ENCODE peak calls at places on chromosome 3, in seven cellular contexts. One of them, this sample, is unnamed. For H3K36me3, the result is how much of the 10 kb centered on the place peaks cover.

GRCh38 chr3:176193032-176193698 is 1004.1 kb downstream of the TBL1XR1 start:
- DNase-seq in fibroblast of lung: no peak
- DNase-seq in SK-N-SH: no peak
- DNase-seq in aorta: no peak
- DNase-seq in lower lobe of right lung: no peak
- DNase-seq in neural progenitor cell: peak
- DNase-seq in HCT116: no peak
- DNase-seq in this sample: no peak

GRCh38 chr3:28322464-28322863 is 26.1 kb upstream of the ZCWPW2 start:
- DNase-seq in fibroblast of lung: peak
- DNase-seq in SK-N-SH: no peak
- DNase-seq in aorta: no peak
- DNase-seq in lower lobe of right lung: no peak
- DNase-seq in neural progenitor cell: no peak
- DNase-seq in HCT116: no peak
- DNase-seq in this sample: no peak

GRCh38 chr3:169664034-169664820 is 715 bp upstream of the MECOM start:
- DNase-seq in fibroblast of lung: no peak
- DNase-seq in SK-N-SH: peak
- DNase-seq in aorta: no peak
- DNase-seq in lower lobe of right lung: peak
- DNase-seq in neural progenitor cell: peak
- DNase-seq in HCT116: no peak
- DNase-seq in this sample: peak

GRCh38 chr3:161600185-161600584 is 103.6 kb downstream of the OTOL1 start:
- DNase-seq in fibroblast of lung: no peak
- DNase-seq in SK-N-SH: no peak
- DNase-seq in aorta: no peak
- DNase-seq in lower lobe of right lung: no peak
- DNase-seq in neural progenitor cell: no peak
- DNase-seq in HCT116: no peak
- DNase-seq in this sample: no peak

GRCh38 chr3:159171333-159171732 is 369.5 kb downstream of the MFSD1 start:
- DNase-seq in fibroblast of lung: no peak
- DNase-seq in SK-N-SH: no peak
- DNase-seq in aorta: no peak
- DNase-seq in lower lobe of right lung: no peak
- DNase-seq in neural progenitor cell: no peak
- DNase-seq in HCT116: no peak
- DNase-seq in this sample: no peak

GRCh38 chr3:65485826-65486592 is 552.7 kb downstream of the MAGI1 start:
- DNase-seq in fibroblast of lung: no peak
- DNase-seq in SK-N-SH: no peak
- DNase-seq in aorta: no peak
- DNase-seq in lower lobe of right lung: no peak
- DNase-seq in neural progenitor cell: no peak
- DNase-seq in HCT116: no peak
- DNase-seq in this sample: no peak

GRCh38 chr3:52120576-52121458 is 33.4 kb downstream of the POC1A start:
- DNase-seq in fibroblast of lung: no peak
- DNase-seq in SK-N-SH: no peak
- DNase-seq in aorta: peak
- DNase-seq in lower lobe of right lung: peak
- DNase-seq in neural progenitor cell: no peak
- DNase-seq in HCT116: no peak
- DNase-seq in this sample: peak

GRCh38 chr3:124966557-124967480 is 32.3 kb upstream of the MUC13 start:
- DNase-seq in fibroblast of lung: no peak
- DNase-seq in SK-N-SH: no peak
- DNase-seq in aorta: no peak
- DNase-seq in lower lobe of right lung: no peak
- DNase-seq in neural progenitor cell: no peak
- DNase-seq in HCT116: no peak
- DNase-seq in this sample: no peak

GRCh38 chr3:7720649-7721048 is 781.0 kb upstream of the LMCD1 start:
- DNase-seq in fibroblast of lung: no peak
- DNase-seq in SK-N-SH: no peak
- DNase-seq in aorta: no peak
- DNase-seq in lower lobe of right lung: no peak
- DNase-seq in neural progenitor cell: no peak
- DNase-seq in HCT116: no peak
- DNase-seq in this sample: no peak

GRCh38 chr3:138861755-138862333 is 27.1 kb upstream of the PIK3CB start:
- DNase-seq in fibroblast of lung: peak
- DNase-seq in SK-N-SH: no peak
- DNase-seq in aorta: no peak
- DNase-seq in lower lobe of right lung: no peak
- DNase-seq in neural progenitor cell: peak
- DNase-seq in HCT116: peak
- DNase-seq in this sample: peak

GRCh38 chr3:52123106-52123708 is 31.0 kb downstream of the POC1A start:
- DNase-seq in fibroblast of lung: peak
- DNase-seq in SK-N-SH: peak
- DNase-seq in aorta: peak
- DNase-seq in lower lobe of right lung: peak
- DNase-seq in neural progenitor cell: peak
- DNase-seq in HCT116: peak
- DNase-seq in this sample: peak

GRCh38 chr3:180199396-180199795 is 162.7 kb upstream of the PEX5L start:
- DNase-seq in fibroblast of lung: no peak
- DNase-seq in SK-N-SH: no peak
- DNase-seq in aorta: no peak
- DNase-seq in lower lobe of right lung: no peak
- DNase-seq in neural progenitor cell: no peak
- DNase-seq in HCT116: no peak
- DNase-seq in this sample: no peak

GRCh38 chr3:29475854-29476253 is 195.0 kb downstream of the RBMS3 start:
- DNase-seq in fibroblast of lung: no peak
- DNase-seq in SK-N-SH: no peak
- DNase-seq in aorta: no peak
- DNase-seq in lower lobe of right lung: no peak
- DNase-seq in neural progenitor cell: peak
- DNase-seq in HCT116: no peak
- DNase-seq in this sample: no peak

GRCh38 chr3:63727248-63727647 is 74.8 kb downstream of the SNTN start:
- DNase-seq in fibroblast of lung: peak
- DNase-seq in SK-N-SH: no peak
- DNase-seq in aorta: no peak
- DNase-seq in lower lobe of right lung: no peak
- DNase-seq in neural progenitor cell: no peak
- DNase-seq in HCT116: no peak
- DNase-seq in this sample: no peak

GRCh38 chr3:29525254-29525881 is 244.5 kb downstream of the RBMS3 start:
- DNase-seq in fibroblast of lung: peak
- DNase-seq in SK-N-SH: no peak
- DNase-seq in aorta: peak
- DNase-seq in lower lobe of right lung: no peak
- DNase-seq in neural progenitor cell: no peak
- DNase-seq in HCT116: no peak
- DNase-seq in this sample: no peak

GRCh38 chr3:45381168-45381852 is 7.1 kb upstream of the LARS2 start:
- DNase-seq in fibroblast of lung: no peak
- DNase-seq in SK-N-SH: no peak
- DNase-seq in aorta: no peak
- DNase-seq in lower lobe of right lung: no peak
- DNase-seq in neural progenitor cell: no peak
- DNase-seq in HCT116: no peak
- DNase-seq in this sample: no peak

GRCh38 chr3:102156426-102156825 is 278.4 kb upstream of the ZPLD1 start:
- DNase-seq in fibroblast of lung: peak
- DNase-seq in SK-N-SH: no peak
- DNase-seq in aorta: no peak
- DNase-seq in lower lobe of right lung: no peak
- DNase-seq in neural progenitor cell: no peak
- DNase-seq in HCT116: no peak
- DNase-seq in this sample: no peak

GRCh38 chr3:160804762-160805161 is 48.7 kb downstream of the PPM1L start:
- DNase-seq in fibroblast of lung: no peak
- DNase-seq in SK-N-SH: peak
- DNase-seq in aorta: peak
- DNase-seq in lower lobe of right lung: no peak
- DNase-seq in neural progenitor cell: no peak
- DNase-seq in HCT116: no peak
- DNase-seq in this sample: no peak

GRCh38 chr3:17360991-17361390 is 381.4 kb downstream of the TBC1D5 start:
- DNase-seq in fibroblast of lung: no peak
- DNase-seq in SK-N-SH: no peak
- DNase-seq in aorta: no peak
- DNase-seq in lower lobe of right lung: no peak
- DNase-seq in neural progenitor cell: no peak
- DNase-seq in HCT116: no peak
- DNase-seq in this sample: no peak

GRCh38 chr3:12509466-12509865 is 25.2 kb downstream of the TSEN2 start:
- DNase-seq in fibroblast of lung: no peak
- DNase-seq in SK-N-SH: no peak
- DNase-seq in aorta: no peak
- DNase-seq in lower lobe of right lung: no peak
- DNase-seq in neural progenitor cell: peak
- DNase-seq in HCT116: no peak
- DNase-seq in this sample: no peak

GRCh38 chr3:50264389-50264963 is 4.5 kb upstream of the SEMA3B start:
- DNase-seq in fibroblast of lung: peak
- DNase-seq in SK-N-SH: peak
- DNase-seq in aorta: peak
- DNase-seq in lower lobe of right lung: peak
- DNase-seq in neural progenitor cell: peak
- DNase-seq in HCT116: peak
- DNase-seq in this sample: no peak

GRCh38 chr3:18757476-18757875 is 332.3 kb upstream of the SATB1 start:
- DNase-seq in fibroblast of lung: no peak
- DNase-seq in SK-N-SH: no peak
- DNase-seq in aorta: no peak
- DNase-seq in lower lobe of right lung: no peak
- DNase-seq in neural progenitor cell: no peak
- DNase-seq in HCT116: no peak
- DNase-seq in this sample: no peak

GRCh38 chr3:87333393-87333892 is 57.1 kb upstream of the POU1F1 start:
- DNase-seq in fibroblast of lung: peak
- DNase-seq in SK-N-SH: no peak
- DNase-seq in aorta: no peak
- DNase-seq in lower lobe of right lung: no peak
- DNase-seq in neural progenitor cell: no peak
- DNase-seq in HCT116: peak
- DNase-seq in this sample: no peak

GRCh38 chr3:187743195-187744141 is 1.8 kb downstream of the BCL6 start:
- DNase-seq in fibroblast of lung: peak
- DNase-seq in SK-N-SH: no peak
- DNase-seq in aorta: peak
- DNase-seq in lower lobe of right lung: peak
- DNase-seq in neural progenitor cell: peak
- DNase-seq in HCT116: no peak
- DNase-seq in this sample: peak

GRCh38 chr3:168885028-168885427 is 778.5 kb downstream of the MECOM start:
- DNase-seq in fibroblast of lung: peak
- DNase-seq in SK-N-SH: no peak
- DNase-seq in aorta: no peak
- DNase-seq in lower lobe of right lung: no peak
- DNase-seq in neural progenitor cell: no peak
- DNase-seq in HCT116: no peak
- DNase-seq in this sample: no peak

GRCh38 chr3:180179562-180179961 is 142.8 kb upstream of the PEX5L start:
- DNase-seq in fibroblast of lung: no peak
- DNase-seq in SK-N-SH: no peak
- DNase-seq in aorta: no peak
- DNase-seq in lower lobe of right lung: no peak
- DNase-seq in neural progenitor cell: peak
- DNase-seq in HCT116: no peak
- DNase-seq in this sample: no peak

GRCh38 chr3:115790759-115791158 is 167.4 kb downstream of the GAP43 start:
- DNase-seq in fibroblast of lung: peak
- DNase-seq in SK-N-SH: peak
- DNase-seq in aorta: peak
- DNase-seq in lower lobe of right lung: no peak
- DNase-seq in neural progenitor cell: no peak
- DNase-seq in HCT116: peak
- DNase-seq in this sample: no peak

GRCh38 chr3:188901126-188901525 is 270.6 kb upstream of the TPRG1 start:
- DNase-seq in fibroblast of lung: peak
- DNase-seq in SK-N-SH: no peak
- DNase-seq in aorta: no peak
- DNase-seq in lower lobe of right lung: no peak
- DNase-seq in neural progenitor cell: no peak
- DNase-seq in HCT116: no peak
- DNase-seq in this sample: no peak

GRCh38 chr3:139117136-139117675 is 72.5 kb upstream of the PRR23C start:
- DNase-seq in fibroblast of lung: peak
- DNase-seq in SK-N-SH: no peak
- DNase-seq in aorta: no peak
- DNase-seq in lower lobe of right lung: no peak
- DNase-seq in neural progenitor cell: no peak
- DNase-seq in HCT116: no peak
- DNase-seq in this sample: no peak

DNA sequence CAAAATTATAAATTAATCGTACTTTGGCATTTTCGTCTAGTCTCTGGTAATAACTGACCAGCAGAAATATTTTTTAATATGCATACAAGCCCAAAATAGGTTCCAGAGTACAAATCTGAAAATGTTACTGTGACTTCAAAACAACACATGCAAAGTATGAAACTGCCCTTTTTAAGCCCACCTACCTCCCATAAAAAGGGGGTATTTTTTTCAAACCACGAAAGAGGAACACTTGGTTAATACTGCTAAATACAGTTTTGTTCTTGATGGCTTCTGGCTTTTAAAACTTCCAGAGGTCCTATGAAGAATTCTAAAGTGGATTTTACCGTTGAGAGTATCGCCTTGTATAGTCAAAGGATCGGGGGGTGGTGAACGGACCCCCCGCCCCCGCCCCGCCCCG is 610.7 kb downstream of the FOXP1 start:
- DNase-seq in fibroblast of lung: no peak
- DNase-seq in SK-N-SH: no peak
- DNase-seq in aorta: no peak
- DNase-seq in lower lobe of right lung: no peak
- DNase-seq in neural progenitor cell: no peak
- DNase-seq in HCT116: no peak
- DNase-seq in this sample: no peak
- H3K36me3 ChIP-seq in fibroblast of lung: under half
- H3K36me3 ChIP-seq in SK-N-SH: half or more
- H3K36me3 ChIP-seq in aorta: under half
- H3K36me3 ChIP-seq in lower lobe of right lung: half or more
- H3K36me3 ChIP-seq in neural progenitor cell: under half
- H3K36me3 ChIP-seq in HCT116: under half
- H3K36me3 ChIP-seq in this sample: half or more

GRCh38 chr3:174431717-174432116 is 427.4 kb upstream of the NAALADL2 start:
- DNase-seq in fibroblast of lung: peak
- DNase-seq in SK-N-SH: no peak
- DNase-seq in aorta: no peak
- DNase-seq in lower lobe of right lung: no peak
- DNase-seq in neural progenitor cell: no peak
- DNase-seq in HCT116: no peak
- DNase-seq in this sample: no peak
- H3K27ac ChIP-seq in fibroblast of lung: no peak
- H3K27ac ChIP-seq in SK-N-SH: no peak
- H3K27ac ChIP-seq in aorta: no peak
- H3K27ac ChIP-seq in lower lobe of right lung: no peak
- H3K27ac ChIP-seq in neural progenitor cell: no peak
- H3K27ac ChIP-seq in HCT116: no peak
- H3K27ac ChIP-seq in this sample: no peak

GRCh38 chr3:122410639-122411038 is 5.2 kb downstream of the WDR5B start:
- DNase-seq in fibroblast of lung: no peak
- DNase-seq in SK-N-SH: no peak
- DNase-seq in aorta: no peak
- DNase-seq in lower lobe of right lung: no peak
- DNase-seq in neural progenitor cell: no peak
- DNase-seq in HCT116: no peak
- DNase-seq in this sample: no peak
- H3K36me3 ChIP-seq in fibroblast of lung: under half
- H3K36me3 ChIP-seq in SK-N-SH: under half
- H3K36me3 ChIP-seq in aorta: under half
- H3K36me3 ChIP-seq in lower lobe of right lung: half or more
- H3K36me3 ChIP-seq in neural progenitor cell: under half
- H3K36me3 ChIP-seq in HCT116: under half
- H3K36me3 ChIP-seq in this sample: under half

GRCh38 chr3:48693826-48694225 is 8.1 kb upstream of the NCKIPSD start:
- DNase-seq in fibroblast of lung: no peak
- DNase-seq in SK-N-SH: no peak
- DNase-seq in aorta: no peak
- DNase-seq in lower lobe of right lung: no peak
- DNase-seq in neural progenitor cell: no peak
- DNase-seq in HCT116: no peak
- DNase-seq in this sample: peak
- H3K27ac ChIP-seq in fibroblast of lung: peak
- H3K27ac ChIP-seq in SK-N-SH: peak
- H3K27ac ChIP-seq in aorta: peak
- H3K27ac ChIP-seq in lower lobe of right lung: peak
- H3K27ac ChIP-seq in neural progenitor cell: peak
- H3K27ac ChIP-seq in HCT116: peak
- H3K27ac ChIP-seq in this sample: peak

This sample was measured in spleen.